ENCODE peak calls at places on chromosomes 13 and 19, in seven cellular contexts. J, C, H, E, L, Z and F are unnamed samples.
A peak's percentile ranks its signal among the peaks of the same experiment; 100 is the strongest.

GRCh38 chr19:1765182-1765903 is 12.0 kb downstream of the ONECUT3 start:
- DNase-seq in J (peak; percentile 42), C (no peak), H (no peak), E (no peak), L (no peak), Z (no peak), F (no peak)

GRCh38 chr19:54523403-54523802 is 20.8 kb downstream of the LAIR2 start:
- DNase-seq in J (no peak), C (no peak), H (peak; percentile 7), E (no peak), L (no peak), Z (no peak), F (no peak)

GRCh38 chr19:656751-657559 is 6.1 kb downstream of the RNF126 start:
- DNase-seq in J (no peak), C (no peak), H (no peak), E (no peak), L (no peak), Z (no peak), F (no peak)

GRCh38 chr19:8486661-8487136 is 15.7 kb downstream of the PRAM1 start:
- DNase-seq in J (no peak), C (no peak), H (no peak), E (no peak), L (no peak), Z (no peak), F (no peak)

GRCh38 chr19:48627211-48627864 is 8.0 kb downstream of the SPHK2 start:
- DNase-seq in J (no peak), C (no peak), H (no peak), E (no peak), L (no peak), Z (no peak), F (no peak)

GRCh38 chr13:106919093-106919492 is 351.2 kb upstream of the ARGLU1 start:
- DNase-seq in J (peak; percentile 19), C (no peak), H (no peak), E (no peak), L (peak; percentile 26), Z (no peak), F (peak; percentile 36)

GRCh38 chr13:36371185-36371584 is 25.0 kb upstream of the SPART start:
- DNase-seq in J (no peak), C (no peak), H (no peak), E (no peak), L (no peak), Z (no peak), F (no peak)

GRCh38 chr13:105159794-105160193 is 1375.7 kb downstream of the EFNB2 start:
- DNase-seq in J (no peak), C (no peak), H (no peak), E (no peak), L (no peak), Z (no peak), F (no peak)

GRCh38 chr13:30577381-30577780 is 40.3 kb upstream of the USPL1 start:
- DNase-seq in J (no peak), C (no peak), H (peak; percentile 81), E (no peak), L (peak; percentile 36), Z (peak; percentile 22), F (peak; percentile 34)

GRCh38 chr19:51887522-51888498 is at the start of gene ZNF577:
- DNase-seq in J (peak; percentile 46), C (peak; percentile 94), H (peak; percentile 70), E (no peak), L (peak; percentile 33), Z (peak; percentile 91), F (peak; percentile 62)

GRCh38 chr13:35723061-35723461 is 246.6 kb upstream of the MAB21L1 start:
- DNase-seq in J (no peak), C (no peak), H (no peak), E (no peak), L (no peak), Z (peak; percentile 41), F (no peak)

GRCh38 chr19:7395360-7395781 is 46.6 kb downstream of the ARHGEF18 start:
- DNase-seq in J (no peak), C (no peak), H (no peak), E (no peak), L (peak; percentile 24), Z (no peak), F (no peak)

GRCh38 chr19:53254451-53255341 is at the start of gene ZNF677:
- DNase-seq in J (peak; percentile 86), C (peak; percentile 96), H (peak; percentile 42), E (peak; percentile 43), L (peak; percentile 51), Z (peak; percentile 93), F (peak; percentile 52)

GRCh38 chr19:15466851-15467733 is 2.7 kb upstream of the RASAL3 start:
- DNase-seq in J (no peak), C (peak; percentile 32), H (no peak), E (peak; percentile 84), L (no peak), Z (no peak), F (peak; percentile 72)

GRCh38 chr13:54643863-54644262 is 1615.2 kb downstream of the OLFM4 start:
- DNase-seq in J (no peak), C (no peak), H (no peak), E (no peak), L (no peak), Z (no peak), F (no peak)

GRCh38 chr19:13712767-13713201 is 51.5 kb upstream of the MRI1 start:
- DNase-seq in J (no peak), C (no peak), H (no peak), E (no peak), L (no peak), Z (no peak), F (no peak)

GRCh38 chr13:91142572-91142971 is 204.9 kb upstream of the MIR17HG start:
- DNase-seq in J (no peak), C (no peak), H (no peak), E (no peak), L (no peak), Z (no peak), F (no peak)

GRCh38 chr13:41577437-41577836 is 120.1 kb downstream of the RGCC start:
- DNase-seq in J (no peak), C (no peak), H (peak; percentile 37), E (no peak), L (no peak), Z (peak; percentile 43), F (no peak)

GRCh38 chr13:77113496-77113895 is 86.5 kb upstream of the FBXL3 start:
- DNase-seq in J (no peak), C (no peak), H (no peak), E (no peak), L (no peak), Z (no peak), F (no peak)

GRCh38 chr19:46221981-46222610 is 7.4 kb upstream of the IGFL1 start:
- DNase-seq in J (no peak), C (peak; percentile 76), H (no peak), E (no peak), L (no peak), Z (peak; percentile 67), F (no peak)

GRCh38 chr19:38721977-38722773 is 22.1 kb downstream of the CAPN12 start:
- DNase-seq in J (no peak), C (no peak), H (no peak), E (no peak), L (no peak), Z (no peak), F (no peak)

GRCh38 chr13:48630791-48631190 is 22.9 kb upstream of the CYSLTR2 start:
- DNase-seq in J (no peak), C (no peak), H (no peak), E (no peak), L (no peak), Z (no peak), F (no peak)

GRCh38 chr19:4295972-4296771 is 6.0 kb downstream of the TMIGD2 start:
- DNase-seq in J (no peak), C (no peak), H (no peak), E (no peak), L (no peak), Z (no peak), F (no peak)

GRCh38 chr19:45578861-45579260 is 5.7 kb downstream of the OPA3 start:
- DNase-seq in J (no peak), C (no peak), H (no peak), E (no peak), L (no peak), Z (no peak), F (no peak)

GRCh38 chr19:19900124-19900523 is 622 bp upstream of the ZNF93 start:
- DNase-seq in J (no peak), C (no peak), H (no peak), E (peak; percentile 75), L (no peak), Z (no peak), F (peak; percentile 3)

GRCh38 chr19:45508931-45509691 is 1.8 kb downstream of the VASP start:
- DNase-seq in J (peak; percentile 67), C (peak; percentile 92), H (no peak), E (peak; percentile 69), L (peak; percentile 85), Z (peak; percentile 80), F (peak; percentile 88)

GRCh38 chr19:48739400-48739825 is 997 bp downstream of the RASIP1 start:
- DNase-seq in J (no peak), C (no peak), H (no peak), E (no peak), L (no peak), Z (no peak), F (no peak)

GRCh38 chr19:29337029-29337428 is 124.1 kb upstream of the UQCRFS1 start:
- DNase-seq in J (no peak), C (no peak), H (no peak), E (no peak), L (peak; percentile 1), Z (no peak), F (peak; percentile 0)

GRCh38 chr19:34556500-34556899 is 74.9 kb downstream of the WTIP start:
- DNase-seq in J (no peak), C (no peak), H (peak; percentile 16), E (peak; percentile 0), L (no peak), Z (no peak), F (no peak)

GRCh38 chr19:5682293-5682592 is 1.4 kb downstream of the HSD11B1L start:
- DNase-seq in J (no peak), C (no peak), H (no peak), E (no peak), L (no peak), Z (no peak), F (no peak)

GRCh38 chr19:6041991-6042421 is 64.1 kb upstream of the RANBP3 start:
- DNase-seq in J (no peak), C (peak; percentile 39), H (no peak), E (no peak), L (no peak), Z (no peak), F (no peak)

GRCh38 chr19:55641376-55642152 is 762 bp downstream of the ZNF580 start:
- DNase-seq in J (peak; percentile 70), C (peak; percentile 44), H (no peak), E (peak; percentile 54), L (peak; percentile 42), Z (no peak), F (peak; percentile 62)

GRCh38 chr13:83881031-83881727 is 1.1 kb downstream of the SLITRK1 start:
- DNase-seq in J (no peak), C (no peak), H (no peak), E (no peak), L (no peak), Z (no peak), F (no peak)

GRCh38 chr19:43957891-43958290 is 6.9 kb downstream of the ZNF221 start:
- DNase-seq in J (no peak), C (no peak), H (peak; percentile 77), E (no peak), L (no peak), Z (no peak), F (no peak)

GRCh38 chr19:38394488-38394887 is 6.0 kb downstream of the SPRED3 start:
- DNase-seq in J (peak; percentile 81), C (no peak), H (no peak), E (no peak), L (peak; percentile 59), Z (no peak), F (peak; percentile 86)

GRCh38 chr13:113239357-113239756 is 29.9 kb downstream of the CUL4A start:
- DNase-seq in J (no peak), C (no peak), H (no peak), E (no peak), L (no peak), Z (no peak), F (no peak)

GRCh38 chr19:29945433-29945832 is 3.4 kb downstream of the URI1 start:
- DNase-seq in J (no peak), C (no peak), H (no peak), E (no peak), L (no peak), Z (no peak), F (no peak)

GRCh38 chr13:23696610-23697009 is 126.4 kb downstream of the TNFRSF19 start:
- DNase-seq in J (no peak), C (no peak), H (no peak), E (no peak), L (no peak), Z (no peak), F (no peak)